ENCODE peak calls at places on chromosomes 6 and 20, in six cellular contexts. H is H1, Q is mesenchymal stem cell, K is H9, B is mesendoderm, S is IMR-90. V is an unnamed sample.

GRCh38 chr6:108760158-108761050 is 87.8 kb upstream of the ARMC2 start:
- DNase-seq in B (peak), Q (peak), H (no peak), K (no peak), S (peak), V (no peak)

GRCh38 chr6:150065083-150065482 is 3.8 kb downstream of the ULBP3 start:
- DNase-seq in S (no peak), H (no peak), B (no peak), Q (no peak), K (no peak), V (no peak)

GRCh38 chr20:41275181-41275793 is 42.2 kb downstream of the ZHX3 start:
- DNase-seq in S (peak), H (no peak), B (no peak), Q (peak), K (no peak), V (no peak)

GRCh38 chr6:136614994-136615393 is 64.8 kb upstream of the MAP7 start:
- DNase-seq in K (no peak), H (no peak), Q (no peak), B (no peak), S (no peak), V (no peak)

GRCh38 chr20:63330940-63331339 is 30.2 kb downstream of the CHRNA4 start:
- DNase-seq in H (no peak), Q (no peak), K (peak), S (no peak), B (no peak), V (no peak)

GRCh38 chr6:155380666-155381332 is 66.5 kb upstream of the TFB1M start:
- DNase-seq in K (no peak), B (no peak), S (no peak), H (no peak), Q (no peak), V (no peak)

GRCh38 chr6:107444277-107444676 is 15.1 kb downstream of the PDSS2 start:
- DNase-seq in Q (no peak), S (peak), K (no peak), H (no peak), B (no peak), V (no peak)

GRCh38 chr6:14431375-14432330 is 314.1 kb downstream of the CD83 start:
- DNase-seq in B (peak), K (no peak), Q (no peak), S (no peak), H (no peak), V (no peak)

GRCh38 chr6:165218816-165219215 is 90.6 kb downstream of the C6orf118 start:
- DNase-seq in K (no peak), B (no peak), S (no peak), Q (no peak), H (no peak), V (no peak)

GRCh38 chr20:50762435-50763201 is 31.2 kb downstream of the PARD6B start:
- DNase-seq in S (peak), H (no peak), K (no peak), B (no peak), Q (no peak), V (no peak)

GRCh38 chr20:34065260-34065659 is 46.8 kb downstream of the EIF2S2 start:
- DNase-seq in H (no peak), K (no peak), S (peak), Q (peak), B (peak), V (no peak)

GRCh38 chr6:131159578-131159977 is 24.3 kb downstream of the AKAP7 start:
- DNase-seq in S (peak), B (no peak), H (no peak), Q (peak), K (no peak), V (no peak)

GRCh38 chr20:37389241-37389747 is 43.4 kb downstream of the SRC start:
- DNase-seq in B (no peak), S (no peak), K (peak), H (no peak), Q (no peak), V (no peak)

GRCh38 chr6:15473741-15474161 is 189.1 kb downstream of the DTNBP1 start:
- DNase-seq in B (no peak), H (no peak), Q (no peak), K (no peak), S (peak), V (no peak)

GRCh38 chr6:33426590-33427563 is 7.0 kb downstream of the SYNGAP1 start:
- DNase-seq in Q (peak), S (no peak), H (no peak), K (peak), B (peak), V (no peak)

GRCh38 chr6:168412456-168412855 is 28.5 kb upstream of the SMOC2 start:
- DNase-seq in Q (no peak), H (no peak), K (no peak), S (no peak), B (no peak), V (no peak)

GRCh38 chr6:137724495-137725211 is 142.4 kb upstream of the TNFAIP3 start:
- DNase-seq in H (no peak), Q (no peak), K (no peak), S (no peak), B (no peak), V (no peak)

GRCh38 chr20:33178726-33179125 is 10.8 kb downstream of the BPIFA2 start:
- DNase-seq in Q (no peak), K (peak), S (no peak), B (peak), H (peak), V (no peak)

GRCh38 chr6:80214436-80215022 is 108.1 kb downstream of the BCKDHB start:
- DNase-seq in K (no peak), Q (peak), S (peak), B (peak), H (no peak), V (peak)

GRCh38 chr6:89611666-89612065 is 26.9 kb downstream of the LYRM2 start:
- DNase-seq in K (no peak), B (no peak), Q (peak), H (no peak), S (peak), V (no peak)

GRCh38 chr6:87824813-87825475 is 122.9 kb upstream of the AKIRIN2 start:
- DNase-seq in Q (no peak), S (no peak), B (no peak), H (no peak), K (no peak), V (no peak)

GRCh38 chr6:41768545-41769308 is 11.0 kb downstream of the FRS3 start:
- DNase-seq in H (no peak), B (peak), S (no peak), K (no peak), Q (no peak), V (no peak)

GRCh38 chr6:46219661-46220060 is 48.9 kb upstream of the ENPP5 start:
- DNase-seq in S (no peak), Q (no peak), B (no peak), H (no peak), K (no peak), V (no peak)
- H4K8ac ChIP-seq in S (no peak), Q (no peak), B (no peak), H (no peak), K (no peak), V (no peak)

GRCh38 chr6:26613201-26613600 is 16.4 kb downstream of the ABT1 start:
- DNase-seq in K (no peak), S (no peak), Q (no peak), B (peak), H (no peak), V (no peak)

GRCh38 chr6:26609463-26609862 is 12.7 kb downstream of the ABT1 start:
- DNase-seq in H (no peak), B (no peak), K (no peak), S (no peak), Q (no peak), V (no peak)

GRCh38 chr6:26611599-26611998 is 14.8 kb downstream of the ABT1 start:
- DNase-seq in Q (no peak), H (no peak), K (no peak), S (no peak), B (no peak), V (no peak)

GRCh38 chr6:26613717-26614683 is 17.2 kb downstream of the ABT1 start:
- DNase-seq in B (peak), Q (no peak), S (no peak), K (peak), H (no peak), V (peak)
- H2BK15ac ChIP-seq in B (no peak), Q (no peak), S (no peak), K (no peak), H (no peak), V (no peak)

GRCh38 chr6:26198626-26199056 is 111.4 kb downstream of the HFE start:
- DNase-seq in Q (no peak), B (no peak), H (no peak), K (no peak), S (peak), V (no peak)
- H4K8ac ChIP-seq in Q (no peak), B (no peak), H (peak), K (no peak), S (no peak), V (no peak)

DNA sequence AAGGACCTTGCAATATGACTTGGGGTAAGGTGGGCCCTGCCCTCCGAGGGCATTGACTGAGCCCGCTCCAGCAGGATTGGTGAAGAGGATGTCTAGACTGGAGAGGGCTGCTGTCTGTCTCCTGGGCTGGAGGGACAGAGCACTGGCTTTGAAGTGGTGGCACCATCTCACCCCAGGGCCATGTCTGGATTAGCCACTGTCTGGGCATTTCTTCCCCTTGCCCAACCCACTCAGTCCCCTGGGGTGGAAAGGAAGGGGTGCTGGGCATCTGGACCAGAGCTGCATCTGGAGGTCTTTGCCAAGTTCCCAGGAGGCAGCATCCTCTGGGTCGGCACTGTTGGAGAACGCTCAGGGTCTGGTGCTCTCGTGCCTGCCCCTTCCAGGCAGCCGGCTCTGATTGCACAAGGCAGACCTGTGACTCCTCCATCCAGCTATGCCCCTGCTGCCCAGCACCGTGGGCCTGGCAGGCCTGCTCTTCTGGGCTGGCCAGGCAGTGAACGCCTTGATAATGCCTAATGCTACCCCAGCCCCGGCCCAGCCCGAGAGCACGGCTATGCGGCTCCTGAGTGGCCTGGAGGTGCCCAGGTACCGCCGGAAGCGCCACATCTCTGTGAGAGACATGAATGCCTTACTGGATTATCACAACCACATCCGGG is at the start of gene R3HDML:
- DNase-seq in H (no peak), K (no peak), S (no peak), B (no peak), Q (no peak), V (no peak)
- H2BK15ac ChIP-seq in H (peak), K (no peak), S (no peak), B (no peak), Q (no peak), V (peak)

GRCh38 chr20:22691369-22692118 is 107.2 kb upstream of the FOXA2 start:
- DNase-seq in H (peak), Q (peak), K (peak), S (peak), B (peak), V (peak)

GRCh38 chr20:22690616-22691179 is 106.3 kb upstream of the FOXA2 start:
- DNase-seq in K (no peak), S (no peak), Q (no peak), H (no peak), B (no peak), V (no peak)

GRCh38 chr20:22690000-22690399 is 105.6 kb upstream of the FOXA2 start:
- DNase-seq in K (no peak), H (no peak), S (no peak), Q (no peak), B (no peak), V (no peak)

GRCh38 chr20:22689246-22689645 is 104.9 kb upstream of the FOXA2 start:
- DNase-seq in Q (no peak), K (no peak), S (no peak), H (no peak), B (no peak), V (no peak)

GRCh38 chr20:22692119-22692475 is 107.7 kb upstream of the FOXA2 start:
- DNase-seq in H (no peak), K (no peak), Q (no peak), S (no peak), B (no peak), V (no peak)
- H4K8ac ChIP-seq in H (peak), K (no peak), Q (no peak), S (no peak), B (no peak), V (no peak)

V was measured in neuronal stem cell.